ENCODE peak calls at places on chromosomes 3 and 15, in ten cellular contexts. M is T-helper 17 cell; L is left cardiac atrium; X is Right ventricle myocardium superior; Q is CD4-positive, CD25-positive, alpha-beta regulatory T cell; B is activated T-cell treated with anti-CD3 and anti-CD28 coated beads, Interleukin-2, amount 50 U/mL, for 4 hours; S is PC-3; T is activated CD4-positive, CD25-positive, alpha-beta regulatory T cell treated with anti-CD3 and anti-CD28 coated beads, Interleukin-2, amount 50 U/mL, for 24 hours; C is effector memory CD8-positive, alpha-beta T cell; Y is activated CD8-positive, alpha-beta memory T cell treated with anti-CD3 and anti-CD28 coated beads, Interleukin-2, amount 10 ng/mL, durations not matched to agents 7 days and 5 days. U is an unnamed sample.

GRCh38 chr15:62742409-62743171 is 300.0 kb upstream of the TPM1 start:
- ATAC-seq in M (peak), X (peak), C (no peak), T (no peak), S (no peak), B (no peak), Y (no peak), Q (no peak), L (peak), U (peak)

GRCh38 chr3:65039754-65040210 is 352.0 kb upstream of the ADAMTS9 start:
- ATAC-seq in B (no peak), M (no peak), C (no peak), X (no peak), T (no peak), L (no peak), Y (no peak), S (no peak), Q (no peak), U (no peak)

GRCh38 chr3:171225101-171225674 is 198.7 kb upstream of the SLC2A2 start:
- ATAC-seq in S (no peak), L (no peak), Q (peak), M (peak), T (peak), B (peak), X (no peak), Y (peak), C (peak), U (no peak)

GRCh38 chr3:139121513-139122220 is 77.0 kb upstream of the PRR23C start:
- ATAC-seq in Y (no peak), S (no peak), C (no peak), B (no peak), T (no peak), X (peak), Q (no peak), L (peak), M (no peak), U (no peak)

GRCh38 chr15:70328137-70329115 is 230.7 kb upstream of the TLE3 start:
- ATAC-seq in M (peak), X (peak), Q (no peak), Y (no peak), T (no peak), S (no peak), C (no peak), B (no peak), L (peak), U (peak)

GRCh38 chr3:141385386-141386079 is 17.2 kb downstream of the ZBTB38 start:
- ATAC-seq in S (no peak), T (no peak), Q (no peak), M (peak), Y (no peak), B (no peak), C (no peak), L (no peak), X (no peak), U (no peak)

GRCh38 chr3:65811050-65811766 is 227.5 kb downstream of the MAGI1 start:
- ATAC-seq in X (peak), C (no peak), B (no peak), S (no peak), T (no peak), M (no peak), Y (no peak), Q (no peak), L (peak), U (no peak)

GRCh38 chr3:46947981-46948791 is 28.4 kb downstream of the CCDC12 start:
- ATAC-seq in X (peak), T (peak), M (peak), S (no peak), Y (peak), Q (peak), C (peak), B (peak), L (peak), U (peak)

GRCh38 chr15:101805605-101806345 is 2.5 kb downstream of the OR4F6 start:
- ATAC-seq in T (no peak), L (no peak), Y (no peak), Q (no peak), X (no peak), S (no peak), M (no peak), C (no peak), B (no peak), U (no peak)

GRCh38 chr3:162367443-162368132 is 871.0 kb downstream of the OTOL1 start:
- ATAC-seq in T (no peak), Y (no peak), B (no peak), X (peak), M (no peak), S (no peak), L (peak), C (no peak), Q (no peak), U (no peak)

GRCh38 chr3:66465034-66465433 is 35.8 kb downstream of the LRIG1 start:
- ATAC-seq in L (peak), Q (no peak), C (no peak), S (no peak), T (no peak), Y (no peak), X (peak), B (no peak), M (no peak), U (no peak)

U was measured in esophagus mucosa.